ENCODE peak calls at places on chromosome 5, in four cellular contexts. One of them, this sample, is unnamed.

GRCh38 chr5:170625221-170626165 is 121.7 kb downstream of the KCNIP1 start:
- DNase-seq in activated CD8-positive, alpha-beta memory T cell treated with anti-CD3 and anti-CD28 coated beads for 48 hours: no peak
- DNase-seq in fibroblast of mammary gland: no peak
- DNase-seq in stimulated activated CD4-positive, alpha-beta T cell treated with anti-CD3 and anti-CD28 coated beads, TNF-alpha, amount 100 ng/mL, for 4 hours: no peak
- DNase-seq in this sample: no peak

GRCh38 chr5:2867373-2867933 is 116.0 kb upstream of the IRX2 start:
- DNase-seq in fibroblast of mammary gland: no peak
- DNase-seq in stimulated activated CD4-positive, alpha-beta T cell treated with anti-CD3 and anti-CD28 coated beads, TNF-alpha, amount 100 ng/mL, for 4 hours: no peak
- DNase-seq in activated CD8-positive, alpha-beta memory T cell treated with anti-CD3 and anti-CD28 coated beads for 48 hours: no peak
- DNase-seq in this sample: no peak

GRCh38 chr5:18112066-18112465 is 477.8 kb downstream of the TAF11L14 start:
- DNase-seq in activated CD8-positive, alpha-beta memory T cell treated with anti-CD3 and anti-CD28 coated beads for 48 hours: no peak
- DNase-seq in fibroblast of mammary gland: no peak
- DNase-seq in stimulated activated CD4-positive, alpha-beta T cell treated with anti-CD3 and anti-CD28 coated beads, TNF-alpha, amount 100 ng/mL, for 4 hours: no peak
- DNase-seq in this sample: no peak

GRCh38 chr5:1280177-1281037 is 14.5 kb downstream of the TERT start:
- DNase-seq in activated CD8-positive, alpha-beta memory T cell treated with anti-CD3 and anti-CD28 coated beads for 48 hours: no peak
- DNase-seq in stimulated activated CD4-positive, alpha-beta T cell treated with anti-CD3 and anti-CD28 coated beads, TNF-alpha, amount 100 ng/mL, for 4 hours: no peak
- DNase-seq in fibroblast of mammary gland: no peak
- DNase-seq in this sample: no peak

GRCh38 chr5:119597728-119598298 is 31.5 kb upstream of the FAM170A start:
- DNase-seq in fibroblast of mammary gland: no peak
- DNase-seq in activated CD8-positive, alpha-beta memory T cell treated with anti-CD3 and anti-CD28 coated beads for 48 hours: no peak
- DNase-seq in stimulated activated CD4-positive, alpha-beta T cell treated with anti-CD3 and anti-CD28 coated beads, TNF-alpha, amount 100 ng/mL, for 4 hours: no peak
- DNase-seq in this sample: peak; percentile 1

GRCh38 chr5:34583167-34583566 is 73.0 kb upstream of the RAI14 start:
- DNase-seq in stimulated activated CD4-positive, alpha-beta T cell treated with anti-CD3 and anti-CD28 coated beads, TNF-alpha, amount 100 ng/mL, for 4 hours: no peak
- DNase-seq in fibroblast of mammary gland: no peak
- DNase-seq in activated CD8-positive, alpha-beta memory T cell treated with anti-CD3 and anti-CD28 coated beads for 48 hours: no peak
- DNase-seq in this sample: no peak

GRCh38 chr5:443239-444151 is 519 bp downstream of the EXOC3 start:
- DNase-seq in fibroblast of mammary gland: no peak
- DNase-seq in stimulated activated CD4-positive, alpha-beta T cell treated with anti-CD3 and anti-CD28 coated beads, TNF-alpha, amount 100 ng/mL, for 4 hours: no peak
- DNase-seq in activated CD8-positive, alpha-beta memory T cell treated with anti-CD3 and anti-CD28 coated beads for 48 hours: no peak
- DNase-seq in this sample: no peak

GRCh38 chr5:43038523-43038989 is 1.6 kb downstream of the ANXA2R start:
- DNase-seq in activated CD8-positive, alpha-beta memory T cell treated with anti-CD3 and anti-CD28 coated beads for 48 hours: no peak
- DNase-seq in fibroblast of mammary gland: no peak
- DNase-seq in stimulated activated CD4-positive, alpha-beta T cell treated with anti-CD3 and anti-CD28 coated beads, TNF-alpha, amount 100 ng/mL, for 4 hours: no peak
- DNase-seq in this sample: peak; percentile 80

GRCh38 chr5:172769598-172770373 is 1.2 kb downstream of the DUSP1 start:
- DNase-seq in stimulated activated CD4-positive, alpha-beta T cell treated with anti-CD3 and anti-CD28 coated beads, TNF-alpha, amount 100 ng/mL, for 4 hours: no peak
- DNase-seq in activated CD8-positive, alpha-beta memory T cell treated with anti-CD3 and anti-CD28 coated beads for 48 hours: no peak
- DNase-seq in fibroblast of mammary gland: peak; percentile 48
- DNase-seq in this sample: peak; percentile 57

GRCh38 chr5:119322312-119322947 is 33.4 kb upstream of the TNFAIP8 start:
- DNase-seq in stimulated activated CD4-positive, alpha-beta T cell treated with anti-CD3 and anti-CD28 coated beads, TNF-alpha, amount 100 ng/mL, for 4 hours: no peak
- DNase-seq in activated CD8-positive, alpha-beta memory T cell treated with anti-CD3 and anti-CD28 coated beads for 48 hours: no peak
- DNase-seq in fibroblast of mammary gland: no peak
- DNase-seq in this sample: no peak

This sample was measured in iris pigment epithelial cell.